ENCODE peak calls at places on chromosomes 2 and 18, in four cellular contexts. G, J, L and C are unnamed samples.

GRCh38 chr2:28401948-28402550 is 9.4 kb downstream of the FOSL2 start:
- DNase-seq in G (no peak), J (no peak), L (no peak), C (no peak)

GRCh38 chr18:69265661-69266060 is 135.0 kb upstream of the DOK6 start:
- DNase-seq in G (no peak), J (peak; percentile 0), L (peak; percentile 63), C (no peak)

GRCh38 chr2:27664622-27665363 is 1.1 kb downstream of the SLC4A1AP start:
- DNase-seq in G (no peak), J (no peak), L (no peak), C (no peak)

GRCh38 chr2:98408155-98408554 is 36.5 kb upstream of the INPP4A start:
- DNase-seq in G (no peak), J (no peak), L (no peak), C (no peak)

GRCh38 chr18:64044616-64045015 is 74.7 kb downstream of the SERPINB8 start:
- DNase-seq in G (no peak), J (no peak), L (no peak), C (no peak)

GRCh38 chr2:42030196-42030759 is 17.5 kb upstream of the PKDCC start:
- DNase-seq in G (peak; percentile 81), J (no peak), L (no peak), C (peak; percentile 83)

GRCh38 chr2:24222946-24223345 is 48.1 kb downstream of the FAM228A start:
- DNase-seq in G (no peak), J (no peak), L (no peak), C (no peak)

GRCh38 chr2:64700133-64700809 is 46.6 kb upstream of the SERTAD2 start:
- DNase-seq in G (no peak), J (peak; percentile 50), L (peak; percentile 33), C (no peak)

GRCh38 chr2:30252723-30253688 is 21.7 kb downstream of the LBH start:
- DNase-seq in G (no peak), J (peak; percentile 85), L (peak; percentile 90), C (no peak)

GRCh38 chr18:41237317-41237716 is 717.7 kb upstream of the PIK3C3 start:
- DNase-seq in G (no peak), J (no peak), L (no peak), C (no peak)

GRCh38 chr2:121356058-121356640 is 71.1 kb upstream of the TFCP2L1 start:
- DNase-seq in G (peak; percentile 92), J (peak; percentile 69), L (peak; percentile 80), C (peak; percentile 78)

GRCh38 chr2:74427551-74427950 is 6.0 kb downstream of the WDR54 start:
- DNase-seq in G (no peak), J (peak; percentile 25), L (no peak), C (peak; percentile 26)

GRCh38 chr2:160402997-160403979 is 90.3 kb downstream of the RBMS1 start:
- DNase-seq in G (no peak), J (peak; percentile 68), L (peak; percentile 69), C (no peak)

GRCh38 chr18:50853863-50854271 is 25.1 kb upstream of the ME2 start:
- DNase-seq in G (no peak), J (peak; percentile 57), L (peak; percentile 54), C (no peak)

GRCh38 chr2:107384426-107384825 is 442.3 kb upstream of the RGPD4 start:
- DNase-seq in G (no peak), J (no peak), L (no peak), C (no peak)

GRCh38 chr2:26268184-26268583 is 23.4 kb downstream of the HADHB start:
- DNase-seq in G (no peak), J (peak; percentile 64), L (peak; percentile 48), C (no peak)

GRCh38 chr2:237590272-237591020 is at the start of gene RAB17:
- DNase-seq in G (peak; percentile 47), J (peak; percentile 39), L (peak; percentile 28), C (no peak)

GRCh38 chr2:29749843-29750242 is 171.5 kb downstream of the ALK start:
- DNase-seq in G (no peak), J (no peak), L (no peak), C (no peak)

GRCh38 chr18:37019157-37019571 is 190.2 kb downstream of the KIAA1328 start:
- DNase-seq in G (peak; percentile 55), J (peak; percentile 11), L (peak; percentile 15), C (no peak)

GRCh38 chr2:241768251-241768711 is 8.3 kb upstream of the GAL3ST2 start:
- DNase-seq in G (no peak), J (no peak), L (no peak), C (no peak)

GRCh38 chr2:137172162-137172561 is 406.8 kb downstream of the THSD7B start:
- DNase-seq in G (no peak), J (no peak), L (no peak), C (no peak)

GRCh38 chr2:28048341-28048740 is 157.8 kb downstream of the BABAM2 start:
- DNase-seq in G (no peak), J (peak; percentile 68), L (peak; percentile 35), C (no peak)

GRCh38 chr18:6219116-6219717 is 195.5 kb downstream of the L3MBTL4 start:
- DNase-seq in G (peak; percentile 88), J (peak; percentile 73), L (peak; percentile 70), C (peak; percentile 58)

GRCh38 chr2:143397886-143398614 is 268.8 kb downstream of the ARHGAP15 start:
- DNase-seq in G (no peak), J (peak; percentile 73), L (peak; percentile 62), C (no peak)

GRCh38 chr18:58687871-58688308 is 16.6 kb downstream of the MALT1 start:
- DNase-seq in G (no peak), J (no peak), L (no peak), C (no peak)

GRCh38 chr2:31319391-31320175 is 85.6 kb downstream of the EHD3 start:
- DNase-seq in G (no peak), J (peak; percentile 85), L (peak; percentile 94), C (no peak)

GRCh38 chr2:28250006-28250405 is 142.7 kb upstream of the FOSL2 start:
- DNase-seq in G (no peak), J (peak; percentile 91), L (peak; percentile 73), C (no peak)

GRCh38 chr2:26598336-26599006 is 42.7 kb downstream of the CIB4 start:
- DNase-seq in G (no peak), J (no peak), L (no peak), C (peak; percentile 31)

GRCh38 chr2:62460175-62460574 is 45.8 kb downstream of the TMEM17 start:
- DNase-seq in G (no peak), J (no peak), L (no peak), C (no peak)

GRCh38 chr2:1010373-1011017 is 59.8 kb downstream of the SNTG2 start:
- DNase-seq in G (no peak), J (no peak), L (no peak), C (no peak)

GRCh38 chr2:3303583-3304406 is 73.8 kb downstream of the EIPR1 start:
- DNase-seq in G (peak; percentile 92), J (peak; percentile 77), L (peak; percentile 78), C (peak; percentile 95)
- H3K4me3 ChIP-seq in G (no peak overlapping the region), J (no peak overlapping the region), L (peak overlapping the region; percentile 38), C (no peak overlapping the region)

GRCh38 chr2:211837706-211838105 is 700.9 kb downstream of the ERBB4 start:
- DNase-seq in G (no peak), J (no peak), L (no peak), C (no peak)

GRCh38 chr2:211829725-211830124 is 708.9 kb downstream of the ERBB4 start:
- DNase-seq in G (no peak), J (no peak), L (no peak), C (no peak)

GRCh38 chr2:211836409-211836808 is 702.2 kb downstream of the ERBB4 start:
- DNase-seq in G (no peak), J (no peak), L (no peak), C (no peak)

GRCh38 chr2:211835695-211836094 is 702.9 kb downstream of the ERBB4 start:
- DNase-seq in G (no peak), J (no peak), L (no peak), C (no peak)

DNA sequence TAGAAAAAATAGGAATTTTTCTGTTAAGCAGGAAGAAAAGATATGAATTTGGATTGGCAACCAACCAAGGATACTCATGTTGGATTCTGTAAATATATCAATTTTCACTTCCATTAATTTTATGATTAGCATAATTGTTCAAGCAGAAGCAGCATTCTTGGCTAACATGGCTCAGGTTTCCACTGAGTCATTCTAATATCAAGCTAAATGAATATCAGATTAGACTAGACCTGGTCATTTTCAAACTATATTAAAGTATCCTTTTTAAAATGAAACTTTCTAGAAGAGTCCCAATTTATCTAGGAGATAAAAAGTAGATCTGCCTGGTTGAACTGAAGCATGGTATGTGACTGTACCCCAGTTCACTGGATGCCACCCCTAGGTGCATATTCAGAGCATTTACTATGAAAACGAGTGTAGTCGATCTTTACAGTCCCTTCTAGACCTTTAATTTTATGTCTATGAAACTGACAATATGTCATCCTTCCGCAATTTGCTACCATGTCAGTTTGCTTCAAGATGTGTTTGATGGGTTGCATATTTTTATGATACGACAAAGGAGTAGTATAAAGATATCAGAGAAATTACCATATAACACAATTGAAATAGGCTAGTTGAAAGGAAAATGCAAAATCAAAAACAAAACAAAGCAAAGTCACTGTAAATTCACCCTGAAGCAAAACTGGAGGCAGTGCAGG is 704.9 kb downstream of the ERBB4 start:
- DNase-seq in G (no peak), J (no peak), L (no peak), C (no peak)
- H3K4me3 ChIP-seq in G (no peak overlapping the region), J (no peak overlapping the region), L (no peak overlapping the region), C (no peak overlapping the region)

DNA sequence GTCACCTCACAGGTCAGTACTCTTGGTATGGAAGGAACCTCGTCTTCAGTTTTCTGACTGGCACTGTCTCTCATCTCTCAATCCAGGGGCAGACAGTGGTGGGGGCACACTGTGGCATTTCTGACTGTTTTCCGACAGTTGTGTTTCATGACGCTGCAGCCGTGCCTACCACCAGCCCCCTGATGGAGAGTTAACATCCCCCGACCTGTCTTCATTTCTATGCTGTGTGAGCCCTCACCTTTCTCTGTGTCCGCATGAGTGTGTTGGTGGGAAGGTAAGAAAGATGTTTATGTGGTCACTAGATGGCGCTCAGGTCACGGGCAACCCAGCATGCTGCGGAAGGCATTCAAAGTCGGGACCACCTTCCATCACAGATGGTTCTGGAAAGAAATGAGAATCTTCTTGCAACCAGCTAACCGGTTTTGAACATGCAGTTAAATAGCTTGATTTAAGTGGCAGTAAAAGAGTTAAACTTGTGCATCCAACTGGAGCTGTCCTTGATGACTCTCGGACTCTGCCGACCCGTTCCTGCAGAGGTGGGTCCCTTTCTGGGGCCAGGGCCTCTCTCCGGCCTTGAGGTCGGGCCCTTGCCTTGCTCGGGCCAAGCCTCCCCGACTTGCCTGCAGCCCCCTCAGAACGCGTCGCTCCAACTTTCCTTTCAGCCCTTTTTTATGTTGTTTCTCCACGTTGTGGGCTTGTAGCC is 92.4 kb downstream of the DYSF start:
- DNase-seq in G (peak; percentile 87), J (peak; percentile 55), L (peak; percentile 65), C (peak; percentile 93)
- H3K4me3 ChIP-seq in G (no peak overlapping the region), J (no peak overlapping the region), L (no peak overlapping the region), C (no peak overlapping the region)

DNA sequence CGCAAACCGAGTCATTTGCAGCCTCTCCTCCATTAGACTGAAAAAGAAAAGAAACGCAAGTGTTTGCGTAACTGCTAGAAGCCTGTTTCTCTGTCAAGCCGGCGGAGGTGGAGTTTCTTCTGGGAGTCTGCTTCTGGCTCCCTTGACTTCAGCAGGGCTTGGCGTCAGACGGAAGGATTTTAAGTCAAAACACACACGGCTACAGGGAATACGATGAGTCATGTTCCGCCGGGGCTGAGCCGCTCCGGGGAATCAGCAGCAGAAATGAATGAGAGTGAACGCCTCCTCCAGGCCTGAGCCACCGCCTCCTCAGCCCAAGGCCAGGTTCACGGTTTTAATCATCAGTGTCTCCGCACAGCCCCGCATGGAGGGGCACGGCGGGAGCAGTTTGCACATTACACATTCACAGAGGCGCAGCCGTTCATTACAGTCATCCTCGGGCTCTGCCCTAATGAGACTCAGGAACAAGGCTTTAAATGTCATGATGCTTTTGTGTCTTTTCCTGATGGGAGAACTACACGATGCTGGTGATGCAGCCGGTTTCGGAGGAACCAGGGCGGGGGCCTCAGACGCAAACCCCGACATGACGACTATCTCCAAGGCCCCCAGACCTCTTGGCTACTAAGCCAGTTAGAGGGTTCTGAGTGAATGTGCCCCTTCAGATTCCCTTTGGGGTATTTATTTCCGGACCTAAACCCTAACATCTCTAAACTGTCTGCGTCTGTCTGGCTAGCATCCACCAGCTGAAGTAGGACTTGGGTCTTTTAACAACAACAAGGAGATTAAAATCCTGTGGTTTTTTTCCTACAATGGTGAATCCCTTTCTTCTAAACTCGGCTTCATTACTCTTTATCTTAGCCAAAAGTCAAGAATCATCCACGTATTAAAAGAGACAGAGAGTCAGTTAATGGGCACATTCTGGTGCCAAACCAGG is 11.1 kb upstream of the SCG2 start:
- DNase-seq in G (peak; percentile 82), J (peak; percentile 99), L (peak; percentile 99), C (peak; percentile 69)
- H3K4me3 ChIP-seq in G (peak overlapping the region; percentile 45), J (peak overlapping the region; percentile 25), L (peak overlapping the region; percentile 47), C (peak overlapping the region; percentile 3)